ENCODE peak calls at places on chromosomes 12 and 14, in five cellular contexts. P is choroid plexus epithelial cell, H is ovary, S is IMR-90, E is GM12864. D is an unnamed sample.

GRCh38 chr14:101929946-101930345 is 34.4 kb upstream of the DYNC1H1 start:
- DNase-seq in S (no peak), E (no peak), P (no peak), H (no peak), D (no peak)

GRCh38 chr14:83909507-83909906 is 1620.4 kb upstream of the FLRT2 start:
- DNase-seq in H (no peak), E (no peak), S (peak), P (peak), D (no peak)

GRCh38 chr12:57429473-57430116 is 1.2 kb downstream of the R3HDM2 start:
- DNase-seq in H (no peak), S (peak), E (no peak), P (peak), D (no peak)

GRCh38 chr12:131527736-131528135 is 183.2 kb upstream of the SFSWAP start:
- DNase-seq in E (no peak), S (no peak), P (no peak), H (no peak), D (no peak)

GRCh38 chr12:67442347-67442841 is 173.2 kb downstream of the CAND1 start:
- DNase-seq in S (no peak), P (no peak), E (no peak), H (no peak), D (no peak)

GRCh38 chr14:101780390-101780789 is 18.9 kb downstream of the PPP2R5C start:
- DNase-seq in H (no peak), E (no peak), S (no peak), P (no peak), D (no peak)

GRCh38 chr14:55131782-55132181 is 2.7 kb downstream of the LGALS3 start:
- DNase-seq in H (no peak), S (peak), P (peak), E (no peak), D (no peak)

GRCh38 chr12:93339695-93340094 is 38.0 kb upstream of the NUDT4 start:
- DNase-seq in H (no peak), S (no peak), P (no peak), E (no peak), D (no peak)

GRCh38 chr14:70442750-70443149 is 9.2 kb upstream of the ADAM21 start:
- DNase-seq in S (no peak), H (no peak), P (no peak), E (no peak), D (no peak)

GRCh38 chr12:93427779-93428564 is 13.8 kb downstream of the UBE2N start:
- DNase-seq in H (no peak), E (no peak), P (peak), S (peak), D (peak)

GRCh38 chr14:76779221-76780057 is 18.2 kb downstream of the VASH1 start:
- DNase-seq in P (no peak), S (no peak), E (no peak), H (no peak), D (no peak)

GRCh38 chr12:131617596-131618302 is 93.1 kb upstream of the SFSWAP start:
- DNase-seq in E (no peak), H (no peak), P (no peak), S (no peak), D (no peak)

GRCh38 chr14:103521438-103521961 is 1.1 kb downstream of the CKB start:
- DNase-seq in H (peak), E (no peak), P (no peak), S (no peak), D (no peak)

GRCh38 chr12:49529409-49529808 is 9.4 kb upstream of the KCNH3 start:
- DNase-seq in E (no peak), H (no peak), S (no peak), P (no peak), D (no peak)

GRCh38 chr12:127980585-127980984 is 286.4 kb upstream of the TMEM132C start:
- DNase-seq in S (no peak), H (no peak), P (no peak), E (no peak), D (no peak)

GRCh38 chr14:30573203-30573814 is 14.4 kb downstream of the G2E3 start:
- DNase-seq in P (peak), H (no peak), E (no peak), S (peak), D (peak)

GRCh38 chr12:88958153-88958552 is 377.9 kb upstream of the KITLG start:
- DNase-seq in P (no peak), H (no peak), S (no peak), E (no peak), D (no peak)

GRCh38 chr12:114166360-114166759 is 200.2 kb upstream of the RBM19 start:
- DNase-seq in H (no peak), P (no peak), S (peak), E (no peak), D (peak)

GRCh38 chr14:104927432-104927816 is 2.7 kb downstream of the PLD4 start:
- DNase-seq in H (no peak), P (no peak), S (no peak), E (no peak), D (no peak)

GRCh38 chr14:50871914-50872732 is at the start of gene ABHD12B:
- DNase-seq in P (peak), S (no peak), H (peak), E (no peak), D (no peak)

GRCh38 chr12:122312926-122313325 is 46.6 kb upstream of the VPS33A start:
- DNase-seq in H (no peak), S (no peak), E (no peak), P (no peak), D (no peak)

GRCh38 chr12:91506461-91506860 is 323.8 kb upstream of the DCN start:
- DNase-seq in S (no peak), H (no peak), E (no peak), P (no peak), D (peak)

GRCh38 chr12:30622509-30622908 is 73.2 kb downstream of the IPO8 start:
- DNase-seq in H (no peak), S (peak), E (peak), P (peak), D (peak)

GRCh38 chr14:98633380-98633779 is 638.6 kb downstream of the BCL11B start:
- DNase-seq in H (no peak), S (no peak), E (no peak), P (no peak), D (no peak)

GRCh38 chr12:14885718-14886201 is at the start of gene MGP:
- DNase-seq in P (peak), S (peak), H (peak), E (no peak), D (peak)

GRCh38 chr14:36942522-36943245 is 229.7 kb downstream of the SLC25A21 start:
- DNase-seq in H (no peak), P (peak), E (no peak), S (peak), D (peak)

GRCh38 chr12:25189656-25190055 is 5.3 kb downstream of the DNAI7 start:
- DNase-seq in E (no peak), S (peak), P (peak), H (no peak), D (peak)

GRCh38 chr12:25184132-25184531 is 10.8 kb downstream of the DNAI7 start:
- DNase-seq in P (no peak), S (no peak), E (no peak), H (no peak), D (no peak)

GRCh38 chr12:25187781-25188180 is 7.2 kb downstream of the DNAI7 start:
- DNase-seq in E (no peak), P (peak), S (peak), H (no peak), D (peak)

GRCh38 chr12:25186038-25186787 is 8.7 kb downstream of the DNAI7 start:
- DNase-seq in S (no peak), H (no peak), E (no peak), P (no peak), D (no peak)

DNA sequence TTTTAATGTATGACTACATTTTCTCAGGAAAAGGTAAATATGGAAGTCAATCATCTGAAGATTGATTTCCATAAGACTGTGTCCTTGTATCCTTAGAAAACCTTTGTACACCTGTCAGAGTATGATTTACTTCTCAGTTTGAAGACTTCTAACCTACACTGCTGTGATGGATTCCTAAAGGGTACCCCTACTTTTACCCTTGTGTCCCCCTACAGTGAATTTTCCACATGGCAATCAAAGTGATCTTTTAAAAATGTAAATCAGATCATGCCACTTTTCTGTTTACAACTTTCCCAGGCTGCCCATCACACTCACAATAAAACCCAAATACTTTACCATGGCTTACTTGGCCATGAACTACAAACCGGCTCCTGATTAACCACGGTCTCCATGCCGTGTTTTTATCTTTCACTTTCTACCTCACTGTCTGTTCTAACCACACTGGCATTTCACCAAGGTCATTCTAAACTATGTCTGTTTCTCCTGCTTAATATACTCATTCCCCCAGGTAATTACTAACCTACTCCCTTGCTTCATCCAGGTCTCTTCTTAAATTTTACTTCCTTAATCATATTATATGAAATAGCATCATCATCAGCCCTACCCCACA is 8.1 kb downstream of the DNAI7 start:
- DNase-seq in P (peak), E (no peak), H (no peak), S (peak), D (no peak)
- H3K4me3 ChIP-seq in P (no peak), E (no peak), H (no peak), S (no peak), D (no peak)

GRCh38 chr14:96261053-96261452 is 5.0 kb downstream of the BDKRB1 start:
- DNase-seq in P (no peak), S (peak), E (no peak), H (no peak), D (no peak)

GRCh38 chr14:96260341-96260821 is 4.4 kb downstream of the BDKRB1 start:
- DNase-seq in E (no peak), H (no peak), S (peak), P (peak), D (peak)

GRCh38 chr14:96263347-96264199 is 7.6 kb downstream of the BDKRB1 start:
- DNase-seq in E (no peak), H (no peak), S (peak), P (no peak), D (no peak)

GRCh38 chr14:96264200-96264553 is 8.2 kb downstream of the BDKRB1 start:
- DNase-seq in H (no peak), S (no peak), E (no peak), P (no peak), D (no peak)

GRCh38 chr14:96261772-96262485 is 5.9 kb downstream of the BDKRB1 start:
- DNase-seq in S (peak), P (no peak), H (no peak), E (no peak), D (no peak)
- TF ChIP-seq CTCF in S (peak), P (peak), H (no peak), E (no peak), D (no peak)

GRCh38 chr12:124713041-124713435 is 145.6 kb upstream of the NCOR2 start:
- DNase-seq in S (no peak), P (no peak), H (no peak), E (no peak), D (peak)
- H3K4me3 ChIP-seq in S (no peak), P (no peak), H (no peak), E (peak), D (no peak)

GRCh38 chr12:6313326-6313940 is 3.0 kb downstream of the PLEKHG6 start:
- DNase-seq in P (no peak), E (no peak), H (no peak), S (no peak), D (no peak)
- TF ChIP-seq CTCF in P (no peak), E (no peak), H (no peak), S (no peak), D (no peak)